ENCODE peak calls at places on chromosomes 7 and 10, in ten cellular contexts. One of them, this sample, is unnamed.

GRCh38 chr10:51748959-51749358 is 49.6 kb upstream of the CSTF2T start:
- DNase-seq in A549: no peak
- DNase-seq in aorta: no peak
- DNase-seq in LHCN-M2: no peak
- DNase-seq in ELR: no peak
- DNase-seq in CD8-positive, alpha-beta T cell: no peak
- DNase-seq in WTC11: no peak
- DNase-seq in RKO: no peak
- DNase-seq in AG08395: no peak
- DNase-seq in HCT116: no peak
- DNase-seq in this sample: no peak

GRCh38 chr10:92327445-92328433 is 36.8 kb downstream of the MARCHF5 start:
- DNase-seq in WTC11: no peak
- DNase-seq in LHCN-M2: no peak
- DNase-seq in ELR: no peak
- DNase-seq in AG08395: no peak
- DNase-seq in aorta: no peak
- DNase-seq in RKO: no peak
- DNase-seq in CD8-positive, alpha-beta T cell: no peak
- DNase-seq in A549: no peak
- DNase-seq in HCT116: no peak
- DNase-seq in this sample: no peak

GRCh38 chr10:71646592-71647292 is 72.8 kb downstream of the C10orf105 start:
- DNase-seq in HCT116: no peak
- DNase-seq in WTC11: no peak
- DNase-seq in aorta: no peak
- DNase-seq in A549: no peak
- DNase-seq in AG08395: no peak
- DNase-seq in ELR: no peak
- DNase-seq in CD8-positive, alpha-beta T cell: no peak
- DNase-seq in LHCN-M2: no peak
- DNase-seq in RKO: no peak
- DNase-seq in this sample: no peak

GRCh38 chr7:41333506-41333905 is 369.4 kb downstream of the INHBA start:
- DNase-seq in HCT116: no peak
- DNase-seq in RKO: no peak
- DNase-seq in A549: no peak
- DNase-seq in WTC11: no peak
- DNase-seq in aorta: no peak
- DNase-seq in LHCN-M2: peak
- DNase-seq in ELR: peak
- DNase-seq in AG08395: peak
- DNase-seq in CD8-positive, alpha-beta T cell: no peak
- DNase-seq in this sample: no peak

GRCh38 chr7:155296788-155297516 is 726 bp upstream of the INSIG1 start:
- DNase-seq in WTC11: peak
- DNase-seq in aorta: peak
- DNase-seq in AG08395: peak
- DNase-seq in CD8-positive, alpha-beta T cell: peak
- DNase-seq in HCT116: no peak
- DNase-seq in RKO: peak
- DNase-seq in A549: peak
- DNase-seq in ELR: peak
- DNase-seq in LHCN-M2: peak
- DNase-seq in this sample: no peak

GRCh38 chr10:13262433-13262832 is 28.3 kb upstream of the UCMA start:
- DNase-seq in A549: no peak
- DNase-seq in CD8-positive, alpha-beta T cell: no peak
- DNase-seq in ELR: no peak
- DNase-seq in LHCN-M2: no peak
- DNase-seq in RKO: no peak
- DNase-seq in aorta: no peak
- DNase-seq in WTC11: no peak
- DNase-seq in AG08395: no peak
- DNase-seq in HCT116: no peak
- DNase-seq in this sample: no peak

GRCh38 chr7:73595358-73595757 is 17.0 kb upstream of the TBL2 start:
- DNase-seq in ELR: no peak
- DNase-seq in WTC11: no peak
- DNase-seq in LHCN-M2: no peak
- DNase-seq in HCT116: no peak
- DNase-seq in RKO: no peak
- DNase-seq in AG08395: no peak
- DNase-seq in A549: no peak
- DNase-seq in aorta: no peak
- DNase-seq in CD8-positive, alpha-beta T cell: no peak
- DNase-seq in this sample: no peak

GRCh38 chr10:81081887-81082620 is 544.4 kb downstream of the SH2D4B start:
- DNase-seq in ELR: no peak
- DNase-seq in WTC11: peak
- DNase-seq in CD8-positive, alpha-beta T cell: no peak
- DNase-seq in AG08395: no peak
- DNase-seq in RKO: peak
- DNase-seq in A549: no peak
- DNase-seq in LHCN-M2: no peak
- DNase-seq in HCT116: no peak
- DNase-seq in aorta: peak
- DNase-seq in this sample: no peak

GRCh38 chr7:69060516-69060915 is 537.8 kb upstream of the AUTS2 start:
- DNase-seq in A549: no peak
- DNase-seq in LHCN-M2: no peak
- DNase-seq in RKO: no peak
- DNase-seq in WTC11: no peak
- DNase-seq in aorta: no peak
- DNase-seq in AG08395: no peak
- DNase-seq in CD8-positive, alpha-beta T cell: no peak
- DNase-seq in HCT116: no peak
- DNase-seq in ELR: no peak
- DNase-seq in this sample: no peak

GRCh38 chr10:79081353-79082034 is 12.7 kb downstream of the ZMIZ1 start:
- DNase-seq in LHCN-M2: peak
- DNase-seq in aorta: no peak
- DNase-seq in ELR: peak
- DNase-seq in RKO: no peak
- DNase-seq in AG08395: peak
- DNase-seq in A549: no peak
- DNase-seq in HCT116: no peak
- DNase-seq in WTC11: no peak
- DNase-seq in CD8-positive, alpha-beta T cell: no peak
- DNase-seq in this sample: no peak

GRCh38 chr10:26374426-26374825 is 63.7 kb upstream of the APBB1IP start:
- DNase-seq in AG08395: no peak
- DNase-seq in CD8-positive, alpha-beta T cell: no peak
- DNase-seq in LHCN-M2: no peak
- DNase-seq in HCT116: no peak
- DNase-seq in ELR: no peak
- DNase-seq in aorta: no peak
- DNase-seq in RKO: no peak
- DNase-seq in WTC11: no peak
- DNase-seq in A549: no peak
- DNase-seq in this sample: no peak

GRCh38 chr10:17214991-17215781 is 12.9 kb upstream of the VIM start:
- DNase-seq in A549: no peak
- DNase-seq in AG08395: peak
- DNase-seq in WTC11: no peak
- DNase-seq in CD8-positive, alpha-beta T cell: no peak
- DNase-seq in aorta: no peak
- DNase-seq in RKO: peak
- DNase-seq in ELR: peak
- DNase-seq in LHCN-M2: peak
- DNase-seq in HCT116: peak
- DNase-seq in this sample: no peak

GRCh38 chr10:73262105-73262730 is 9.8 kb upstream of the MRPS16 start:
- DNase-seq in ELR: peak
- DNase-seq in CD8-positive, alpha-beta T cell: no peak
- DNase-seq in HCT116: peak
- DNase-seq in WTC11: no peak
- DNase-seq in AG08395: no peak
- DNase-seq in aorta: no peak
- DNase-seq in A549: peak
- DNase-seq in LHCN-M2: peak
- DNase-seq in RKO: peak
- DNase-seq in this sample: no peak

GRCh38 chr7:30930621-30931020 is 19.0 kb downstream of the AQP1 start:
- DNase-seq in HCT116: no peak
- DNase-seq in A549: no peak
- DNase-seq in CD8-positive, alpha-beta T cell: no peak
- DNase-seq in LHCN-M2: no peak
- DNase-seq in RKO: no peak
- DNase-seq in ELR: no peak
- DNase-seq in WTC11: no peak
- DNase-seq in AG08395: no peak
- DNase-seq in aorta: no peak
- DNase-seq in this sample: no peak

GRCh38 chr7:113256883-113257531 is 138.7 kb upstream of the SMIM30 start:
- DNase-seq in aorta: no peak
- DNase-seq in HCT116: no peak
- DNase-seq in RKO: no peak
- DNase-seq in WTC11: no peak
- DNase-seq in A549: no peak
- DNase-seq in AG08395: no peak
- DNase-seq in CD8-positive, alpha-beta T cell: no peak
- DNase-seq in LHCN-M2: no peak
- DNase-seq in ELR: peak
- DNase-seq in this sample: no peak

GRCh38 chr7:92836489-92837213 is at the start of gene CDK6:
- DNase-seq in ELR: peak
- DNase-seq in AG08395: peak
- DNase-seq in WTC11: peak
- DNase-seq in aorta: peak
- DNase-seq in A549: peak
- DNase-seq in RKO: peak
- DNase-seq in HCT116: no peak
- DNase-seq in CD8-positive, alpha-beta T cell: peak
- DNase-seq in LHCN-M2: peak
- DNase-seq in this sample: no peak

GRCh38 chr10:103861501-103861900 is 6.1 kb upstream of the SH3PXD2A start:
- DNase-seq in RKO: peak
- DNase-seq in WTC11: no peak
- DNase-seq in LHCN-M2: no peak
- DNase-seq in HCT116: no peak
- DNase-seq in A549: no peak
- DNase-seq in CD8-positive, alpha-beta T cell: no peak
- DNase-seq in ELR: peak
- DNase-seq in AG08395: peak
- DNase-seq in aorta: no peak
- DNase-seq in this sample: no peak

GRCh38 chr7:153529100-153529499 is 523.1 kb upstream of the DPP6 start:
- DNase-seq in aorta: no peak
- DNase-seq in AG08395: no peak
- DNase-seq in A549: no peak
- DNase-seq in WTC11: no peak
- DNase-seq in LHCN-M2: no peak
- DNase-seq in ELR: no peak
- DNase-seq in RKO: no peak
- DNase-seq in CD8-positive, alpha-beta T cell: no peak
- DNase-seq in HCT116: no peak
- DNase-seq in this sample: no peak

GRCh38 chr7:131546126-131546525 is 10.3 kb downstream of the PODXL start:
- DNase-seq in AG08395: no peak
- DNase-seq in CD8-positive, alpha-beta T cell: no peak
- DNase-seq in WTC11: no peak
- DNase-seq in HCT116: no peak
- DNase-seq in A549: no peak
- DNase-seq in ELR: peak
- DNase-seq in RKO: no peak
- DNase-seq in aorta: peak
- DNase-seq in LHCN-M2: no peak
- DNase-seq in this sample: no peak

GRCh38 chr7:107958764-107959526 is 44.0 kb downstream of the LAMB1 start:
- DNase-seq in aorta: no peak
- DNase-seq in AG08395: peak
- DNase-seq in HCT116: no peak
- DNase-seq in A549: no peak
- DNase-seq in ELR: peak
- DNase-seq in WTC11: no peak
- DNase-seq in LHCN-M2: peak
- DNase-seq in RKO: no peak
- DNase-seq in CD8-positive, alpha-beta T cell: no peak
- DNase-seq in this sample: no peak

GRCh38 chr10:131588704-131589220 is 277.2 kb upstream of the TCERG1L start:
- DNase-seq in CD8-positive, alpha-beta T cell: no peak
- DNase-seq in AG08395: no peak
- DNase-seq in HCT116: no peak
- DNase-seq in aorta: no peak
- DNase-seq in A549: no peak
- DNase-seq in ELR: no peak
- DNase-seq in LHCN-M2: no peak
- DNase-seq in WTC11: no peak
- DNase-seq in RKO: no peak
- DNase-seq in this sample: no peak

GRCh38 chr10:123882681-123883445 is 8.7 kb downstream of the CPXM2 start:
- DNase-seq in HCT116: no peak
- DNase-seq in CD8-positive, alpha-beta T cell: no peak
- DNase-seq in RKO: no peak
- DNase-seq in LHCN-M2: no peak
- DNase-seq in WTC11: no peak
- DNase-seq in A549: no peak
- DNase-seq in aorta: no peak
- DNase-seq in ELR: no peak
- DNase-seq in AG08395: no peak
- DNase-seq in this sample: no peak

GRCh38 chr7:148676291-148676690 is 22.4 kb upstream of the CUL1 start:
- DNase-seq in AG08395: no peak
- DNase-seq in LHCN-M2: no peak
- DNase-seq in WTC11: no peak
- DNase-seq in RKO: no peak
- DNase-seq in A549: no peak
- DNase-seq in HCT116: no peak
- DNase-seq in ELR: no peak
- DNase-seq in aorta: no peak
- DNase-seq in CD8-positive, alpha-beta T cell: no peak
- DNase-seq in this sample: no peak

GRCh38 chr7:1678070-1678543 is 8.0 kb downstream of the ELFN1 start:
- DNase-seq in ELR: no peak
- DNase-seq in aorta: peak
- DNase-seq in AG08395: no peak
- DNase-seq in A549: no peak
- DNase-seq in HCT116: no peak
- DNase-seq in LHCN-M2: no peak
- DNase-seq in RKO: no peak
- DNase-seq in WTC11: no peak
- DNase-seq in CD8-positive, alpha-beta T cell: peak
- DNase-seq in this sample: no peak

GRCh38 chr10:101769541-101770180 is 6.3 kb downstream of the FGF8 start:
- DNase-seq in CD8-positive, alpha-beta T cell: no peak
- DNase-seq in LHCN-M2: no peak
- DNase-seq in aorta: no peak
- DNase-seq in WTC11: no peak
- DNase-seq in A549: no peak
- DNase-seq in RKO: no peak
- DNase-seq in ELR: no peak
- DNase-seq in HCT116: no peak
- DNase-seq in AG08395: no peak
- DNase-seq in this sample: no peak

This sample was measured in glomerular endothelial cell.